ENCODE peak calls at places on chromosomes 6 and 20, in six cellular contexts. One of them, this sample, is unnamed.

GRCh38 chr6:37155394-37156312 is 14.3 kb upstream of the PIM1 start:
- DNase-seq in AG10803: no peak
- DNase-seq in heart right ventricle: no peak
- DNase-seq in BE2C: no peak
- DNase-seq in fibroblast of lung: peak
- DNase-seq in A549: no peak
- DNase-seq in this sample: no peak

GRCh38 chr6:13288969-13289391 is 39.4 kb downstream of the TBC1D7 start:
- DNase-seq in heart right ventricle: no peak
- DNase-seq in AG10803: no peak
- DNase-seq in BE2C: no peak
- DNase-seq in A549: no peak
- DNase-seq in fibroblast of lung: no peak
- DNase-seq in this sample: no peak

GRCh38 chr6:158797331-158798202 is 21.6 kb downstream of the EZR start:
- DNase-seq in fibroblast of lung: peak
- DNase-seq in heart right ventricle: no peak
- DNase-seq in AG10803: peak
- DNase-seq in BE2C: no peak
- DNase-seq in A549: no peak
- DNase-seq in this sample: peak

GRCh38 chr6:107116328-107116892 is 1.1 kb upstream of the BEND3 start:
- DNase-seq in BE2C: peak
- DNase-seq in A549: peak
- DNase-seq in AG10803: no peak
- DNase-seq in heart right ventricle: no peak
- DNase-seq in fibroblast of lung: no peak
- DNase-seq in this sample: no peak

GRCh38 chr6:30922447-30922852 is 8.4 kb downstream of the VARS2 start:
- DNase-seq in A549: no peak
- DNase-seq in AG10803: no peak
- DNase-seq in heart right ventricle: no peak
- DNase-seq in fibroblast of lung: no peak
- DNase-seq in BE2C: no peak
- DNase-seq in this sample: no peak

GRCh38 chr6:108121612-108122011 is 44.2 kb upstream of the NR2E1 start:
- DNase-seq in heart right ventricle: no peak
- DNase-seq in fibroblast of lung: no peak
- DNase-seq in A549: no peak
- DNase-seq in BE2C: no peak
- DNase-seq in AG10803: no peak
- DNase-seq in this sample: no peak

GRCh38 chr6:37365791-37366190 is 12.0 kb downstream of the RNF8 start:
- DNase-seq in A549: no peak
- DNase-seq in BE2C: no peak
- DNase-seq in heart right ventricle: no peak
- DNase-seq in AG10803: peak
- DNase-seq in fibroblast of lung: peak
- DNase-seq in this sample: no peak

GRCh38 chr6:25217275-25217674 is 61.9 kb upstream of the CARMIL1 start:
- DNase-seq in fibroblast of lung: no peak
- DNase-seq in AG10803: peak
- DNase-seq in A549: no peak
- DNase-seq in BE2C: peak
- DNase-seq in heart right ventricle: no peak
- DNase-seq in this sample: no peak

GRCh38 chr6:2534406-2535139 is 216.1 kb downstream of the MYLK4 start:
- DNase-seq in A549: no peak
- DNase-seq in heart right ventricle: no peak
- DNase-seq in BE2C: no peak
- DNase-seq in fibroblast of lung: no peak
- DNase-seq in AG10803: no peak
- DNase-seq in this sample: no peak

GRCh38 chr6:87277123-87277522 is 45.3 kb upstream of the SMIM8 start:
- DNase-seq in fibroblast of lung: peak
- DNase-seq in AG10803: peak
- DNase-seq in BE2C: no peak
- DNase-seq in A549: peak
- DNase-seq in heart right ventricle: no peak
- DNase-seq in this sample: no peak

GRCh38 chr6:45591816-45592359 is 214.2 kb upstream of the SUPT3H start:
- DNase-seq in fibroblast of lung: no peak
- DNase-seq in BE2C: no peak
- DNase-seq in A549: no peak
- DNase-seq in AG10803: no peak
- DNase-seq in heart right ventricle: no peak
- DNase-seq in this sample: no peak

GRCh38 chr6:152356659-152357058 is 280.5 kb downstream of the SYNE1 start:
- DNase-seq in heart right ventricle: no peak
- DNase-seq in AG10803: peak
- DNase-seq in BE2C: no peak
- DNase-seq in A549: peak
- DNase-seq in fibroblast of lung: peak
- DNase-seq in this sample: no peak

GRCh38 chr6:137303436-137303835 is 84.3 kb upstream of the IFNGR1 start:
- DNase-seq in heart right ventricle: no peak
- DNase-seq in BE2C: no peak
- DNase-seq in fibroblast of lung: peak
- DNase-seq in AG10803: no peak
- DNase-seq in A549: no peak
- DNase-seq in this sample: no peak

DNA sequence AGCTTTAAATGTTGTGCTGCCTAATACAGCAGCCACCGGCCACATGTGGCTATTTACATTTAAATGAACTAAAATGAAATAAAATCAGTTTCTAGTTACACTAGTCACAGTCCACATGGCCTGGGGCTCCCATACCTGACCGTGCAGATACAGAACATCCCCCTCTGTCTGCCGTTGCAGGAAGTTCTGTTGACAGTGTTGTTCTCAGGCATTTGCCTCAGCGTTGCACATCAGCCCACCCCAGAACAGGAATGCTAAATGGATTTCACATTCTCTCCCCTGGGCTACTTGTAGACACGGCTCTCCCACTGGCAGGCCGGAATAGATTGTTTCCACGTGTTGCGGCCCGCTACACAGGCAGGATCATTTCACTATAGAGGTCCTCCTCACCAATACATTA is 26.3 kb downstream of the JAG1 start:
- DNase-seq in BE2C: peak
- DNase-seq in heart right ventricle: no peak
- DNase-seq in AG10803: no peak
- DNase-seq in fibroblast of lung: no peak
- DNase-seq in A549: no peak
- DNase-seq in this sample: no peak
- TF ChIP-seq CTCF in BE2C: peak
- TF ChIP-seq CTCF in heart right ventricle: no peak
- TF ChIP-seq CTCF in AG10803: peak
- TF ChIP-seq CTCF in fibroblast of lung: peak
- TF ChIP-seq CTCF in A549: peak
- TF ChIP-seq CTCF in this sample: peak

GRCh38 chr6:15399651-15400470 is 154.0 kb downstream of the JARID2 start:
- DNase-seq in AG10803: peak
- DNase-seq in heart right ventricle: peak
- DNase-seq in BE2C: peak
- DNase-seq in A549: peak
- DNase-seq in fibroblast of lung: peak
- DNase-seq in this sample: no peak
- H3K4me3 ChIP-seq in AG10803: peak
- H3K4me3 ChIP-seq in heart right ventricle: peak
- H3K4me3 ChIP-seq in BE2C: peak
- H3K4me3 ChIP-seq in A549: peak
- H3K4me3 ChIP-seq in fibroblast of lung: peak
- H3K4me3 ChIP-seq in this sample: peak

GRCh38 chr20:43916073-43916874 is 1.6 kb downstream of the TOX2 start:
- DNase-seq in fibroblast of lung: peak
- DNase-seq in BE2C: peak
- DNase-seq in AG10803: peak
- DNase-seq in heart right ventricle: no peak
- DNase-seq in A549: no peak
- DNase-seq in this sample: no peak
- TF ChIP-seq CTCF in fibroblast of lung: no peak
- TF ChIP-seq CTCF in BE2C: no peak
- TF ChIP-seq CTCF in AG10803: no peak
- TF ChIP-seq CTCF in heart right ventricle: no peak
- TF ChIP-seq CTCF in A549: no peak
- TF ChIP-seq CTCF in this sample: no peak

GRCh38 chr6:34022873-34023255 is 123.0 kb downstream of the GRM4 start:
- DNase-seq in heart right ventricle: no peak
- DNase-seq in BE2C: no peak
- DNase-seq in fibroblast of lung: no peak
- DNase-seq in A549: no peak
- DNase-seq in AG10803: no peak
- DNase-seq in this sample: no peak
- H3K4me3 ChIP-seq in heart right ventricle: no peak
- H3K4me3 ChIP-seq in BE2C: no peak
- H3K4me3 ChIP-seq in fibroblast of lung: no peak
- H3K4me3 ChIP-seq in A549: no peak
- H3K4me3 ChIP-seq in AG10803: no peak
- H3K4me3 ChIP-seq in this sample: no peak

GRCh38 chr6:17093692-17094091 is 8.2 kb upstream of the STMND1 start:
- DNase-seq in fibroblast of lung: no peak
- DNase-seq in AG10803: no peak
- DNase-seq in BE2C: no peak
- DNase-seq in A549: no peak
- DNase-seq in heart right ventricle: no peak
- DNase-seq in this sample: no peak
- TF ChIP-seq CTCF in fibroblast of lung: peak
- TF ChIP-seq CTCF in AG10803: peak
- TF ChIP-seq CTCF in BE2C: peak
- TF ChIP-seq CTCF in A549: peak
- TF ChIP-seq CTCF in heart right ventricle: no peak
- TF ChIP-seq CTCF in this sample: peak